ENCODE peak calls at places on chromosomes 2 and 18, in four cellular contexts. One of them, this sample, is unnamed.

GRCh38 chr2:144518744-144519596 is 949 bp downstream of the ZEB2 start:
- DNase-seq in fibroblast of the conjunctiva: no peak
- DNase-seq in RWPE1: no peak
- DNase-seq in A549: no peak
- DNase-seq in this sample: no peak

GRCh38 chr2:16617282-16618266 is 48.1 kb downstream of the CYRIA start:
- DNase-seq in fibroblast of the conjunctiva: no peak
- DNase-seq in RWPE1: peak
- DNase-seq in A549: peak
- DNase-seq in this sample: peak

GRCh38 chr2:123512547-123512946 is 512.5 kb upstream of the CNTNAP5 start:
- DNase-seq in RWPE1: no peak
- DNase-seq in A549: no peak
- DNase-seq in fibroblast of the conjunctiva: no peak
- DNase-seq in this sample: no peak

GRCh38 chr18:74124642-74125041 is 23.0 kb downstream of the FBXO15 start:
- DNase-seq in A549: no peak
- DNase-seq in fibroblast of the conjunctiva: no peak
- DNase-seq in RWPE1: no peak
- DNase-seq in this sample: no peak

GRCh38 chr2:46179037-46179621 is 118.1 kb upstream of the EPAS1 start:
- DNase-seq in A549: peak
- DNase-seq in RWPE1: no peak
- DNase-seq in fibroblast of the conjunctiva: peak
- DNase-seq in this sample: peak

GRCh38 chr2:177429688-177430325 is 37.2 kb downstream of the AGPS start:
- DNase-seq in fibroblast of the conjunctiva: peak
- DNase-seq in RWPE1: no peak
- DNase-seq in A549: no peak
- DNase-seq in this sample: no peak

GRCh38 chr2:234950730-234951385 is 959 bp upstream of the SH3BP4 start:
- DNase-seq in RWPE1: no peak
- DNase-seq in fibroblast of the conjunctiva: peak
- DNase-seq in A549: no peak
- DNase-seq in this sample: no peak

GRCh38 chr2:127413782-127414743 is 4.2 kb upstream of the PROC start:
- DNase-seq in A549: peak
- DNase-seq in fibroblast of the conjunctiva: peak
- DNase-seq in RWPE1: peak
- DNase-seq in this sample: no peak

GRCh38 chr2:43078781-43079755 is 147.3 kb downstream of the ZFP36L2 start:
- DNase-seq in fibroblast of the conjunctiva: peak
- DNase-seq in RWPE1: no peak
- DNase-seq in A549: no peak
- DNase-seq in this sample: no peak

This sample was measured in K562.